ENCODE peak calls at places on chromosomes 6 and 20, in nine cellular contexts. One of them, this sample, is unnamed.

GRCh38 chr6:166538297-166539010 is 48.0 kb downstream of the RAMACL start:
- DNase-seq in choroid plexus epithelial cell: no peak
- DNase-seq in NCI-H1417: no peak
- DNase-seq in skeletal muscle cell: no peak
- DNase-seq in Kasumi-1: no peak
- DNase-seq in foreskin fibroblast: no peak
- DNase-seq in GM12878: no peak
- DNase-seq in A673: no peak
- DNase-seq in effector CD8-positive, alpha-beta T cell: no peak
- DNase-seq in this sample: no peak

GRCh38 chr6:75830959-75831885 is 82.2 kb downstream of the MYO6 start:
- DNase-seq in choroid plexus epithelial cell: peak; percentile 42
- DNase-seq in NCI-H1417: no peak
- DNase-seq in skeletal muscle cell: peak; percentile 37
- DNase-seq in Kasumi-1: no peak
- DNase-seq in foreskin fibroblast: peak; percentile 26
- DNase-seq in GM12878: peak; percentile 30
- DNase-seq in A673: peak; percentile 9
- DNase-seq in effector CD8-positive, alpha-beta T cell: no peak
- DNase-seq in this sample: peak; percentile 8

GRCh38 chr6:144449911-144450690 is 165.0 kb downstream of the UTRN start:
- DNase-seq in choroid plexus epithelial cell: no peak
- DNase-seq in NCI-H1417: no peak
- DNase-seq in skeletal muscle cell: peak; percentile 4
- DNase-seq in Kasumi-1: no peak
- DNase-seq in foreskin fibroblast: no peak
- DNase-seq in GM12878: no peak
- DNase-seq in A673: no peak
- DNase-seq in effector CD8-positive, alpha-beta T cell: no peak
- DNase-seq in this sample: no peak

GRCh38 chr6:52532457-52532856 is 44.4 kb downstream of the TRAM2 start:
- DNase-seq in choroid plexus epithelial cell: no peak
- DNase-seq in NCI-H1417: no peak
- DNase-seq in skeletal muscle cell: no peak
- DNase-seq in Kasumi-1: no peak
- DNase-seq in foreskin fibroblast: no peak
- DNase-seq in GM12878: no peak
- DNase-seq in A673: no peak
- DNase-seq in effector CD8-positive, alpha-beta T cell: no peak
- DNase-seq in this sample: no peak

GRCh38 chr20:2005359-2005758 is 11.5 kb upstream of the PDYN start:
- DNase-seq in choroid plexus epithelial cell: no peak
- DNase-seq in NCI-H1417: no peak
- DNase-seq in skeletal muscle cell: no peak
- DNase-seq in Kasumi-1: no peak
- DNase-seq in foreskin fibroblast: peak; percentile 4
- DNase-seq in GM12878: no peak
- DNase-seq in A673: no peak
- DNase-seq in effector CD8-positive, alpha-beta T cell: no peak
- DNase-seq in this sample: peak; percentile 10

GRCh38 chr6:123733180-123733579 is 70.5 kb upstream of the NKAIN2 start:
- DNase-seq in choroid plexus epithelial cell: no peak
- DNase-seq in NCI-H1417: no peak
- DNase-seq in skeletal muscle cell: no peak
- DNase-seq in Kasumi-1: no peak
- DNase-seq in foreskin fibroblast: no peak
- DNase-seq in GM12878: no peak
- DNase-seq in A673: no peak
- DNase-seq in effector CD8-positive, alpha-beta T cell: no peak
- DNase-seq in this sample: no peak

GRCh38 chr6:147833607-147834006 is 325.1 kb downstream of the SAMD5 start:
- DNase-seq in choroid plexus epithelial cell: no peak
- DNase-seq in NCI-H1417: no peak
- DNase-seq in skeletal muscle cell: no peak
- DNase-seq in Kasumi-1: no peak
- DNase-seq in foreskin fibroblast: no peak
- DNase-seq in GM12878: no peak
- DNase-seq in A673: no peak
- DNase-seq in effector CD8-positive, alpha-beta T cell: no peak
- DNase-seq in this sample: no peak

GRCh38 chr6:132482595-132482994 is 30.3 kb downstream of the STX7 start:
- DNase-seq in choroid plexus epithelial cell: no peak
- DNase-seq in NCI-H1417: no peak
- DNase-seq in skeletal muscle cell: no peak
- DNase-seq in Kasumi-1: no peak
- DNase-seq in foreskin fibroblast: no peak
- DNase-seq in GM12878: no peak
- DNase-seq in A673: no peak
- DNase-seq in effector CD8-positive, alpha-beta T cell: no peak
- DNase-seq in this sample: no peak

GRCh38 chr6:110098511-110099116 is 80.9 kb downstream of the WASF1 start:
- DNase-seq in choroid plexus epithelial cell: no peak
- DNase-seq in NCI-H1417: no peak
- DNase-seq in skeletal muscle cell: no peak
- DNase-seq in Kasumi-1: no peak
- DNase-seq in foreskin fibroblast: no peak
- DNase-seq in GM12878: no peak
- DNase-seq in A673: no peak
- DNase-seq in effector CD8-positive, alpha-beta T cell: no peak
- DNase-seq in this sample: no peak

GRCh38 chr6:18586133-18586532 is 199.0 kb downstream of the RNF144B start:
- DNase-seq in choroid plexus epithelial cell: no peak
- DNase-seq in NCI-H1417: no peak
- DNase-seq in skeletal muscle cell: no peak
- DNase-seq in Kasumi-1: no peak
- DNase-seq in foreskin fibroblast: no peak
- DNase-seq in GM12878: no peak
- DNase-seq in A673: no peak
- DNase-seq in effector CD8-positive, alpha-beta T cell: no peak
- DNase-seq in this sample: no peak

GRCh38 chr6:88142299-88142668 is 23.9 kb downstream of the CNR1 start:
- DNase-seq in choroid plexus epithelial cell: peak; percentile 23
- DNase-seq in NCI-H1417: no peak
- DNase-seq in skeletal muscle cell: no peak
- DNase-seq in Kasumi-1: no peak
- DNase-seq in foreskin fibroblast: no peak
- DNase-seq in GM12878: no peak
- DNase-seq in A673: no peak
- DNase-seq in effector CD8-positive, alpha-beta T cell: no peak
- DNase-seq in this sample: no peak

GRCh38 chr6:146990284-146990683 is 213.9 kb upstream of the STXBP5 start:
- DNase-seq in choroid plexus epithelial cell: peak; percentile 77
- DNase-seq in NCI-H1417: no peak
- DNase-seq in skeletal muscle cell: no peak
- DNase-seq in Kasumi-1: no peak
- DNase-seq in foreskin fibroblast: peak; percentile 45
- DNase-seq in GM12878: no peak
- DNase-seq in A673: no peak
- DNase-seq in effector CD8-positive, alpha-beta T cell: no peak
- DNase-seq in this sample: peak; percentile 81

GRCh38 chr20:64131406-64131805 is 24.0 kb upstream of the NPBWR2 start:
- DNase-seq in choroid plexus epithelial cell: peak; percentile 24
- DNase-seq in NCI-H1417: peak; percentile 74
- DNase-seq in skeletal muscle cell: no peak
- DNase-seq in Kasumi-1: no peak
- DNase-seq in foreskin fibroblast: peak; percentile 20
- DNase-seq in GM12878: no peak
- DNase-seq in A673: peak; percentile 60
- DNase-seq in effector CD8-positive, alpha-beta T cell: no peak
- DNase-seq in this sample: peak; percentile 6

GRCh38 chr6:149974825-149975224 is 11.1 kb downstream of the ULBP1 start:
- DNase-seq in choroid plexus epithelial cell: no peak
- DNase-seq in NCI-H1417: no peak
- DNase-seq in skeletal muscle cell: no peak
- DNase-seq in Kasumi-1: peak; percentile 55
- DNase-seq in foreskin fibroblast: no peak
- DNase-seq in GM12878: no peak
- DNase-seq in A673: no peak
- DNase-seq in effector CD8-positive, alpha-beta T cell: no peak
- DNase-seq in this sample: no peak

GRCh38 chr6:18242062-18242851 is 22.1 kb downstream of the DEK start:
- DNase-seq in choroid plexus epithelial cell: peak; percentile 91
- DNase-seq in NCI-H1417: no peak
- DNase-seq in skeletal muscle cell: peak; percentile 76
- DNase-seq in Kasumi-1: no peak
- DNase-seq in foreskin fibroblast: peak; percentile 87
- DNase-seq in GM12878: no peak
- DNase-seq in A673: no peak
- DNase-seq in effector CD8-positive, alpha-beta T cell: no peak
- DNase-seq in this sample: peak; percentile 96

This sample was measured in cardiac fibroblast.